ENCODE peak calls at places on chromosomes 7 and 10, in eight cellular contexts. D is NCI-H82; F is mesenchymal stem cell; U is lung; N is lower lobe of right lung; H is stimulated activated CD8-positive, alpha-beta memory T cell treated with anti-CD3 and anti-CD28 coated beads, Interleukin-2, amount 100 ng/mL, for 48 hours; W is KBM-7; V is RPMI8226. P is an unnamed sample.

GRCh38 chr10:5565205-5565545 is 40.4 kb downstream of the CALML3 start:
- DNase-seq in D (no peak), F (no peak), U (no peak), N (peak), H (no peak), W (no peak), V (no peak), P (no peak)

GRCh38 chr7:739964-740942 is 13.2 kb upstream of the PRKAR1B start:
- DNase-seq in D (no peak), F (no peak), U (no peak), N (peak), H (no peak), W (no peak), V (no peak), P (no peak)

GRCh38 chr10:12636585-12636984 is 287.2 kb downstream of the CAMK1D start:
- DNase-seq in D (no peak), F (no peak), U (no peak), N (no peak), H (no peak), W (no peak), V (no peak), P (no peak)

GRCh38 chr10:46294641-46295230 is 7.9 kb downstream of the ANTXRL start:
- DNase-seq in D (no peak), F (no peak), U (no peak), N (no peak), H (no peak), W (no peak), V (no peak), P (no peak)

GRCh38 chr10:93993414-93993781 is 333 bp upstream of the PLCE1 start:
- DNase-seq in D (no peak), F (no peak), U (no peak), N (no peak), H (no peak), W (no peak), V (no peak), P (no peak)

GRCh38 chr7:23474829-23475578 is 4.7 kb upstream of the IGF2BP3 start:
- DNase-seq in D (no peak), F (no peak), U (no peak), N (no peak), H (no peak), W (no peak), V (no peak), P (no peak)

GRCh38 chr10:104122273-104123107 is 519 bp downstream of the SFR1 start:
- DNase-seq in D (peak), F (no peak), U (no peak), N (no peak), H (no peak), W (no peak), V (peak), P (no peak)

GRCh38 chr10:75013007-75013406 is 98.4 kb upstream of the SAMD8 start:
- DNase-seq in D (no peak), F (no peak), U (no peak), N (no peak), H (no peak), W (no peak), V (no peak), P (no peak)

GRCh38 chr10:24915304-24915703 is 37.1 kb downstream of the PRTFDC1 start:
- DNase-seq in D (no peak), F (no peak), U (no peak), N (no peak), H (no peak), W (no peak), V (no peak), P (no peak)

GRCh38 chr7:150966002-150966401 is 12.1 kb downstream of the KCNH2 start:
- DNase-seq in D (peak), F (peak), U (no peak), N (no peak), H (no peak), W (no peak), V (peak), P (no peak)

GRCh38 chr10:67818323-67818722 is 19.7 kb downstream of the DNAJC12 start:
- DNase-seq in D (no peak), F (peak), U (no peak), N (no peak), H (no peak), W (no peak), V (no peak), P (no peak)

GRCh38 chr10:101495324-101495925 is 92.6 kb downstream of the POLL start:
- DNase-seq in D (peak), F (peak), U (no peak), N (no peak), H (no peak), W (peak), V (no peak), P (no peak)

GRCh38 chr7:100685631-100686145 is 8.4 kb downstream of the GIGYF1 start:
- DNase-seq in D (no peak), F (no peak), U (no peak), N (no peak), H (no peak), W (no peak), V (no peak), P (no peak)

GRCh38 chr10:47423476-47423875 is 39.4 kb upstream of the ZNF488 start:
- DNase-seq in D (no peak), F (no peak), U (no peak), N (no peak), H (no peak), W (no peak), V (no peak), P (no peak)

GRCh38 chr10:6507311-6507710 is 72.8 kb downstream of the PRKCQ start:
- DNase-seq in D (no peak), F (no peak), U (no peak), N (no peak), H (no peak), W (no peak), V (no peak), P (no peak)

GRCh38 chr7:12715372-12716133 is 28.1 kb downstream of the ARL4A start:
- DNase-seq in D (no peak), F (peak), U (peak), N (peak), H (peak), W (peak), V (no peak), P (peak)

GRCh38 chr10:9254353-9254752 is 1199.9 kb downstream of the GATA3 start:
- DNase-seq in D (no peak), F (no peak), U (no peak), N (no peak), H (no peak), W (no peak), V (no peak), P (peak)

GRCh38 chr10:126902157-126902556 is 3.1 kb upstream of the DOCK1 start:
- DNase-seq in D (peak), F (peak), U (peak), N (no peak), H (no peak), W (no peak), V (peak), P (peak)

GRCh38 chr7:131898418-131898817 is 342.0 kb upstream of the PODXL start:
- DNase-seq in D (no peak), F (no peak), U (no peak), N (no peak), H (no peak), W (peak), V (no peak), P (no peak)

GRCh38 chr10:118595598-118596425 is at the start of gene PRLHR:
- DNase-seq in D (peak), F (peak), U (no peak), N (no peak), H (no peak), W (no peak), V (no peak), P (peak)

GRCh38 chr7:121994625-121995410 is 121.9 kb downstream of the PTPRZ1 start:
- DNase-seq in D (peak), F (peak), U (peak), N (no peak), H (peak), W (peak), V (peak), P (peak)

GRCh38 chr10:68543004-68543918 is 15.9 kb upstream of the SLC25A16 start:
- DNase-seq in D (no peak), F (peak), U (no peak), N (no peak), H (no peak), W (no peak), V (peak), P (peak)